ENCODE peak calls at places on chromosomes 5 and 9, in ten cellular contexts. One of them, this sample, is unnamed.

GRCh38 chr5:176901260-176902101 is 2.3 kb upstream of the HK3 start:
- DNase-seq in AG04449: no peak
- DNase-seq in SK-N-SH: no peak
- DNase-seq in choroid plexus epithelial cell: no peak
- DNase-seq in heart left ventricle: no peak
- DNase-seq in kidney epithelial cell: peak
- DNase-seq in GM12865: peak
- DNase-seq in stomach: no peak
- DNase-seq in neural progenitor cell: no peak
- DNase-seq in IMR-90: peak
- DNase-seq in this sample: no peak

GRCh38 chr5:425714-426113 is 17.3 kb upstream of the EXOC3 start:
- DNase-seq in AG04449: no peak
- DNase-seq in SK-N-SH: no peak
- DNase-seq in choroid plexus epithelial cell: peak
- DNase-seq in heart left ventricle: no peak
- DNase-seq in kidney epithelial cell: no peak
- DNase-seq in GM12865: no peak
- DNase-seq in stomach: no peak
- DNase-seq in neural progenitor cell: no peak
- DNase-seq in IMR-90: no peak
- DNase-seq in this sample: no peak

GRCh38 chr9:78365979-78366697 is 69.2 kb downstream of the PSAT1 start:
- DNase-seq in AG04449: no peak
- DNase-seq in SK-N-SH: peak
- DNase-seq in choroid plexus epithelial cell: peak
- DNase-seq in heart left ventricle: no peak
- DNase-seq in kidney epithelial cell: no peak
- DNase-seq in GM12865: no peak
- DNase-seq in stomach: no peak
- DNase-seq in neural progenitor cell: peak
- DNase-seq in IMR-90: peak
- DNase-seq in this sample: no peak

GRCh38 chr9:133000842-133001241 is 22.3 kb downstream of the GFI1B start:
- DNase-seq in AG04449: no peak
- DNase-seq in SK-N-SH: no peak
- DNase-seq in choroid plexus epithelial cell: no peak
- DNase-seq in heart left ventricle: no peak
- DNase-seq in kidney epithelial cell: no peak
- DNase-seq in GM12865: no peak
- DNase-seq in stomach: no peak
- DNase-seq in neural progenitor cell: peak
- DNase-seq in IMR-90: no peak
- DNase-seq in this sample: no peak

GRCh38 chr5:167378894-167379723 is 912.3 kb upstream of the WWC1 start:
- DNase-seq in AG04449: no peak
- DNase-seq in SK-N-SH: no peak
- DNase-seq in choroid plexus epithelial cell: no peak
- DNase-seq in heart left ventricle: no peak
- DNase-seq in kidney epithelial cell: no peak
- DNase-seq in GM12865: no peak
- DNase-seq in stomach: no peak
- DNase-seq in neural progenitor cell: no peak
- DNase-seq in IMR-90: no peak
- DNase-seq in this sample: no peak

GRCh38 chr5:88724201-88724600 is 158.8 kb downstream of the MEF2C start:
- DNase-seq in AG04449: no peak
- DNase-seq in SK-N-SH: no peak
- DNase-seq in choroid plexus epithelial cell: peak
- DNase-seq in heart left ventricle: no peak
- DNase-seq in kidney epithelial cell: no peak
- DNase-seq in GM12865: no peak
- DNase-seq in stomach: no peak
- DNase-seq in neural progenitor cell: no peak
- DNase-seq in IMR-90: peak
- DNase-seq in this sample: no peak

GRCh38 chr5:82924990-82925385 is 152.2 kb downstream of the TMEM167A start:
- DNase-seq in AG04449: no peak
- DNase-seq in SK-N-SH: no peak
- DNase-seq in choroid plexus epithelial cell: peak
- DNase-seq in heart left ventricle: no peak
- DNase-seq in kidney epithelial cell: no peak
- DNase-seq in GM12865: no peak
- DNase-seq in stomach: no peak
- DNase-seq in neural progenitor cell: no peak
- DNase-seq in IMR-90: no peak
- DNase-seq in this sample: no peak

GRCh38 chr9:97468658-97469448 is 32.6 kb upstream of the TMOD1 start:
- DNase-seq in AG04449: no peak
- DNase-seq in SK-N-SH: peak
- DNase-seq in choroid plexus epithelial cell: peak
- DNase-seq in heart left ventricle: peak
- DNase-seq in kidney epithelial cell: no peak
- DNase-seq in GM12865: peak
- DNase-seq in stomach: peak
- DNase-seq in neural progenitor cell: peak
- DNase-seq in IMR-90: peak
- DNase-seq in this sample: peak

GRCh38 chr5:10859393-10860195 is 98.6 kb upstream of the DAP start:
- DNase-seq in AG04449: no peak
- DNase-seq in SK-N-SH: no peak
- DNase-seq in choroid plexus epithelial cell: no peak
- DNase-seq in heart left ventricle: no peak
- DNase-seq in kidney epithelial cell: no peak
- DNase-seq in GM12865: no peak
- DNase-seq in stomach: no peak
- DNase-seq in neural progenitor cell: peak
- DNase-seq in IMR-90: no peak
- DNase-seq in this sample: no peak

GRCh38 chr9:128840524-128840923 is 10.9 kb upstream of the SPOUT1 start:
- DNase-seq in AG04449: no peak
- DNase-seq in SK-N-SH: no peak
- DNase-seq in choroid plexus epithelial cell: no peak
- DNase-seq in heart left ventricle: no peak
- DNase-seq in kidney epithelial cell: no peak
- DNase-seq in GM12865: no peak
- DNase-seq in stomach: no peak
- DNase-seq in neural progenitor cell: no peak
- DNase-seq in IMR-90: no peak
- DNase-seq in this sample: no peak

GRCh38 chr5:103674739-103675138 is 112.2 kb upstream of the NUDT12 start:
- DNase-seq in AG04449: no peak
- DNase-seq in SK-N-SH: no peak
- DNase-seq in choroid plexus epithelial cell: peak
- DNase-seq in heart left ventricle: no peak
- DNase-seq in kidney epithelial cell: no peak
- DNase-seq in GM12865: no peak
- DNase-seq in stomach: no peak
- DNase-seq in neural progenitor cell: no peak
- DNase-seq in IMR-90: peak
- DNase-seq in this sample: no peak

GRCh38 chr5:554284-554988 is 30.2 kb upstream of the SLC9A3 start:
- DNase-seq in AG04449: no peak
- DNase-seq in SK-N-SH: no peak
- DNase-seq in choroid plexus epithelial cell: no peak
- DNase-seq in heart left ventricle: no peak
- DNase-seq in kidney epithelial cell: no peak
- DNase-seq in GM12865: no peak
- DNase-seq in stomach: no peak
- DNase-seq in neural progenitor cell: no peak
- DNase-seq in IMR-90: no peak
- DNase-seq in this sample: no peak

GRCh38 chr5:112977440-112977861 is 853 bp downstream of the DCP2 start:
- DNase-seq in AG04449: no peak
- DNase-seq in SK-N-SH: no peak
- DNase-seq in choroid plexus epithelial cell: no peak
- DNase-seq in heart left ventricle: no peak
- DNase-seq in kidney epithelial cell: no peak
- DNase-seq in GM12865: no peak
- DNase-seq in stomach: no peak
- DNase-seq in neural progenitor cell: no peak
- DNase-seq in IMR-90: no peak
- DNase-seq in this sample: no peak

GRCh38 chr9:115595951-115596742 is 478.2 kb upstream of the TNC start:
- DNase-seq in AG04449: peak
- DNase-seq in SK-N-SH: no peak
- DNase-seq in choroid plexus epithelial cell: peak
- DNase-seq in heart left ventricle: no peak
- DNase-seq in kidney epithelial cell: no peak
- DNase-seq in GM12865: no peak
- DNase-seq in stomach: no peak
- DNase-seq in neural progenitor cell: peak
- DNase-seq in IMR-90: peak
- DNase-seq in this sample: no peak

GRCh38 chr9:129111762-129112151 is 542 bp downstream of the PTPA start:
- DNase-seq in AG04449: no peak
- DNase-seq in SK-N-SH: peak
- DNase-seq in choroid plexus epithelial cell: peak
- DNase-seq in heart left ventricle: peak
- DNase-seq in kidney epithelial cell: no peak
- DNase-seq in GM12865: peak
- DNase-seq in stomach: peak
- DNase-seq in neural progenitor cell: peak
- DNase-seq in IMR-90: peak
- DNase-seq in this sample: no peak

GRCh38 chr9:94676446-94677148 is 37.3 kb upstream of the FBP1 start:
- DNase-seq in AG04449: no peak
- DNase-seq in SK-N-SH: no peak
- DNase-seq in choroid plexus epithelial cell: no peak
- DNase-seq in heart left ventricle: no peak
- DNase-seq in kidney epithelial cell: no peak
- DNase-seq in GM12865: no peak
- DNase-seq in stomach: no peak
- DNase-seq in neural progenitor cell: no peak
- DNase-seq in IMR-90: no peak
- DNase-seq in this sample: no peak
- TF ChIP-seq CTCF in AG04449: no peak
- TF ChIP-seq CTCF in SK-N-SH: no peak
- TF ChIP-seq CTCF in choroid plexus epithelial cell: no peak
- TF ChIP-seq CTCF in heart left ventricle: no peak
- TF ChIP-seq CTCF in kidney epithelial cell: no peak
- TF ChIP-seq CTCF in GM12865: no peak
- TF ChIP-seq CTCF in stomach: no peak
- TF ChIP-seq CTCF in neural progenitor cell: no peak
- TF ChIP-seq CTCF in IMR-90: no peak
- TF ChIP-seq CTCF in this sample: no peak

DNA sequence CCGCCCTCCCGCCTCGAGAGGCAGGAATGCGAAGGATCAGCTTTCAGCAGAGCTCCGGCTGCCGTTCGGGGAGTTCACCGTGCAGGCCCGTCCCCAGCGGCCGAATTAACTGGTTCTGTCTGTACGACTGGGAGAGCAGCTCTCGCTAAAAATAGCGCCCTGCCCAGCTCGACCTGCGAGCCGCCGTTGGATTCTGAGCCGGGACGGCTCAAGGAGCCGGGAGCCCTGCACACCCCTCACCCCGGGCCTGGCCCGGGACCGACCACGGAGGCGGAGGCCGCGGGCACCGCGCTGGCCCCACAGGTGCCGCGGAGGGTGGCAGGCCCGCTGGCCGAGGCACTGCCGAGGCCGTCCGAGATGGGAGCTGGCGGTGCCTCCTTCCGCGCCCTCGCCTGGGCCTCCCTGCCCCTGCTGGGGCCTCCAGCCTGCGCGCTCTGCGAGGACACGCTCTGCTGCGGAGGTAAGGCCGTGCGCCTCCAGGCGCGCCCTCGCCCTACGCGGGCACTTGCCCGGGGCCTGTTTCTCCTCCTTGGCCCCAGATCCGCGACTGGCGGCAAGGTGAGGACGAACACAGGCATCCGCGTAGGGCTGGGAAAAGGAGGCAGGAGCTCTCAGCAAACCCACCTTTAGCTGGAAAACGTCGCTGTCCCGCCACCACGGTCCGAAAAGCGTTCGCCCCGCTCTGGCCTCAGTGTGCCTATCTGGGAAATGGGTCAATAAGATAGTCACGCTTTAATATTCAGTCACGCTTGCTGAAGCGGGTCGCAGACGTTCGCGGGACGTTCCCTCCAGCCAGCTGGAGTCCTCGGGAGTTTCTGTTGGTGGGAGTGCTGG is 53.0 kb upstream of the DAB2IP start:
- DNase-seq in AG04449: peak
- DNase-seq in SK-N-SH: no peak
- DNase-seq in choroid plexus epithelial cell: peak
- DNase-seq in heart left ventricle: peak
- DNase-seq in kidney epithelial cell: peak
- DNase-seq in GM12865: no peak
- DNase-seq in stomach: peak
- DNase-seq in neural progenitor cell: peak
- DNase-seq in IMR-90: peak
- DNase-seq in this sample: no peak
- H3K4me3 ChIP-seq in AG04449: peak
- H3K4me3 ChIP-seq in SK-N-SH: no peak
- H3K4me3 ChIP-seq in choroid plexus epithelial cell: peak
- H3K4me3 ChIP-seq in heart left ventricle: peak
- H3K4me3 ChIP-seq in kidney epithelial cell: peak
- H3K4me3 ChIP-seq in GM12865: no peak
- H3K4me3 ChIP-seq in stomach: peak
- H3K4me3 ChIP-seq in neural progenitor cell: peak
- H3K4me3 ChIP-seq in IMR-90: peak
- H3K4me3 ChIP-seq in this sample: peak

DNA sequence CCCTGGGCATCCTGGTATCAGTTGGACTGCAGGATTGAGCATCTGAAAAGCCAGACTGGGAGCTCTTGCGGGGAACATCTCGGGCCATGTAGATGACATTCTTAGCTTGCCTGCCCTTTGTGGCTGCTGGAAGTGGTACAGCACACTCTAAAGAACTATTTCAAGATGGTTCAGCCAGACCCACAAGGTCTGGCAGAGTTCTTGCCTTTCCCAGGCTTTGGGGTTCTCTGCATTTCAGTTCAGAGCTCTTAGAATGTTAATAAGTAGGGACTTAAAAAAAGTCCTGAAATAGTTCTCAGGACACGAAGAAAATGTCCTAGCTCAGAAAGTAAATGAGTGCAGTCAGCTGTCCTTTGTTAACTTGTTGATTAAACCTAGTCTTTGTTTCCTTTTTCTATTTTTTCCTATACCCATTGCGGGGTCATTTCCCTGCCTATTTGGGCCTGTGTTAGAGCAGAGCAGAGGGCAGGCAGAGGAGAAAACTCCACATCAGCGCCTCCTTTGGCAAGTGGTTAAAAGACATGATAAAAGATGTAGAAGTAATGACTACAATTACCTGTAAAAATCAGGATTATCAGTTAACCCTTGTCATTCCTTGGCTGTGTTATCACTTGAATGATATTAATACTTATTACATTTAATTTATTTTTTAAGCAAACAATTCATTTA is 291.5 kb downstream of the ZSWIM6 start:
- DNase-seq in AG04449: no peak
- DNase-seq in SK-N-SH: no peak
- DNase-seq in choroid plexus epithelial cell: peak
- DNase-seq in heart left ventricle: no peak
- DNase-seq in kidney epithelial cell: no peak
- DNase-seq in GM12865: peak
- DNase-seq in stomach: no peak
- DNase-seq in neural progenitor cell: peak
- DNase-seq in IMR-90: no peak
- DNase-seq in this sample: no peak
- TF ChIP-seq CTCF in AG04449: no peak
- TF ChIP-seq CTCF in SK-N-SH: peak
- TF ChIP-seq CTCF in choroid plexus epithelial cell: peak
- TF ChIP-seq CTCF in heart left ventricle: no peak
- TF ChIP-seq CTCF in kidney epithelial cell: peak
- TF ChIP-seq CTCF in GM12865: peak
- TF ChIP-seq CTCF in stomach: no peak
- TF ChIP-seq CTCF in neural progenitor cell: peak
- TF ChIP-seq CTCF in IMR-90: peak
- TF ChIP-seq CTCF in this sample: peak

GRCh38 chr5:14189680-14190079 is 46.5 kb downstream of the TRIO start:
- DNase-seq in AG04449: no peak
- DNase-seq in SK-N-SH: no peak
- DNase-seq in choroid plexus epithelial cell: no peak
- DNase-seq in heart left ventricle: no peak
- DNase-seq in kidney epithelial cell: no peak
- DNase-seq in GM12865: no peak
- DNase-seq in stomach: no peak
- DNase-seq in neural progenitor cell: no peak
- DNase-seq in IMR-90: no peak
- DNase-seq in this sample: no peak
- H3K4me3 ChIP-seq in AG04449: peak
- H3K4me3 ChIP-seq in SK-N-SH: peak
- H3K4me3 ChIP-seq in choroid plexus epithelial cell: no peak
- H3K4me3 ChIP-seq in heart left ventricle: no peak
- H3K4me3 ChIP-seq in kidney epithelial cell: no peak
- H3K4me3 ChIP-seq in GM12865: no peak
- H3K4me3 ChIP-seq in stomach: no peak
- H3K4me3 ChIP-seq in neural progenitor cell: no peak
- H3K4me3 ChIP-seq in IMR-90: no peak
- H3K4me3 ChIP-seq in this sample: no peak

This sample was measured in HFF-Myc.